ENCODE peak calls at places on chromosomes 7 and 10, in six cellular contexts. K is cardiac muscle cell; T is heart left ventricle; B is keratinocyte; G is activated CD4-positive, alpha-beta T cell treated with anti-CD3 and anti-CD28 coated beads for 48 hours; S is stimulated activated CD4-positive, alpha-beta T cell treated with anti-CD3 and anti-CD28 coated beads, Interleukin-15, amount 100 ng/mL, for 24 hours. U is an unnamed sample.

GRCh38 chr10:132679217-132679595 is 106.7 kb downstream of the NKX6-2 start:
- DNase-seq in K (no peak), T (no peak), B (no peak), G (no peak), S (no peak), U (no peak)

GRCh38 chr10:48927198-48927597 is 12.4 kb downstream of the LRRC18 start:
- DNase-seq in K (no peak), T (no peak), B (no peak), G (no peak), S (no peak), U (no peak)

GRCh38 chr7:155509725-155510551 is 36.4 kb downstream of the CNPY1 start:
- DNase-seq in K (no peak), T (no peak), B (no peak), G (no peak), S (peak; percentile 23), U (peak; percentile 16)

GRCh38 chr10:93062499-93063216 is 2.1 kb downstream of the CYP26C1 start:
- DNase-seq in K (peak; percentile 61), T (no peak), B (no peak), G (peak; percentile 74), S (peak; percentile 74), U (peak; percentile 75)

GRCh38 chr10:98587156-98587555 is 140.4 kb upstream of the HPS1 start:
- DNase-seq in K (no peak), T (no peak), B (no peak), G (no peak), S (no peak), U (no peak)

GRCh38 chr10:103224133-103224532 is 21.6 kb upstream of the RPEL1 start:
- DNase-seq in K (no peak), T (no peak), B (no peak), G (no peak), S (no peak), U (no peak)

GRCh38 chr10:12483996-12484944 is 134.9 kb downstream of the CAMK1D start:
- DNase-seq in K (no peak), T (no peak), B (no peak), G (no peak), S (no peak), U (no peak)

GRCh38 chr7:143490719-143491306 is 13.1 kb downstream of the TAS2R41 start:
- DNase-seq in K (peak; percentile 49), T (peak; percentile 54), B (no peak), G (no peak), S (no peak), U (no peak)

GRCh38 chr10:22445460-22445859 is 100.2 kb downstream of the SPAG6 start:
- DNase-seq in K (no peak), T (no peak), B (no peak), G (no peak), S (no peak), U (no peak)

GRCh38 chr7:767580-767940 is 40.5 kb upstream of the PRKAR1B start:
- DNase-seq in K (no peak), T (no peak), B (no peak), G (peak; percentile 25), S (peak; percentile 36), U (no peak)

GRCh38 chr7:30561389-30561788 is 33.3 kb upstream of the GARS1 start:
- DNase-seq in K (peak; percentile 21), T (no peak), B (no peak), G (no peak), S (no peak), U (no peak)

GRCh38 chr7:5633161-5634106 is 148.0 kb downstream of the RNF216 start:
- DNase-seq in K (no peak), T (peak; percentile 43), B (no peak), G (no peak), S (no peak), U (no peak)